ENCODE peak calls at places on chromosomes 2 and 18, in five cellular contexts. P is mesenchymal stem cell, B is fibroblast of lung, N is heart right ventricle, U is fibroblast of the aortic adventitia. W is an unnamed sample.

GRCh38 chr18:3027301-3027700 is 14.4 kb upstream of the LPIN2 start:
- DNase-seq in P (no peak), B (no peak), N (no peak), U (peak; percentile 33), W (no peak)

GRCh38 chr2:203592470-203592869 is 57.4 kb upstream of the RAPH1 start:
- DNase-seq in P (no peak), B (no peak), N (no peak), U (no peak), W (no peak)

GRCh38 chr2:217800433-217801114 is 202.2 kb downstream of the TNS1 start:
- DNase-seq in P (no peak), B (no peak), N (no peak), U (no peak), W (no peak)

GRCh38 chr2:194291104-194291503 is 1365.9 kb upstream of the SLC39A10 start:
- DNase-seq in P (no peak), B (no peak), N (no peak), U (no peak), W (no peak)

GRCh38 chr2:216279459-216279858 is 92.8 kb downstream of the MARCHF4 start:
- DNase-seq in P (peak; percentile 33), B (peak; percentile 31), N (no peak), U (peak; percentile 87), W (no peak)

GRCh38 chr2:230220347-230220969 is 674 bp upstream of the SP110 start:
- DNase-seq in P (no peak), B (no peak), N (no peak), U (no peak), W (no peak)

GRCh38 chr18:65363911-65364632 is 386.7 kb upstream of the CDH7 start:
- DNase-seq in P (peak; percentile 21), B (no peak), N (no peak), U (no peak), W (no peak)

GRCh38 chr2:71938659-71939587 is 208.7 kb downstream of the CYP26B1 start:
- DNase-seq in P (no peak), B (no peak), N (no peak), U (no peak), W (peak; percentile 79)

GRCh38 chr2:50885948-50886347 is 146.0 kb downstream of the NRXN1 start:
- DNase-seq in P (no peak), B (no peak), N (no peak), U (no peak), W (no peak)

GRCh38 chr18:64116806-64117205 is 32.1 kb downstream of the LINC00305 start:
- DNase-seq in P (no peak), B (no peak), N (no peak), U (no peak), W (no peak)

GRCh38 chr2:20052872-20053281 is 1.4 kb upstream of the LAPTM4A start:
- DNase-seq in P (peak; percentile 78), B (peak; percentile 92), N (peak; percentile 35), U (peak; percentile 92), W (no peak)

GRCh38 chr18:70469916-70470315 is 181.1 kb downstream of the SOCS6 start:
- DNase-seq in P (no peak), B (no peak), N (no peak), U (no peak), W (no peak)

GRCh38 chr2:240348522-240348921 is 86.9 kb upstream of the GPC1 start:
- DNase-seq in P (no peak), B (no peak), N (no peak), U (no peak), W (no peak)

GRCh38 chr2:4995466-4995865 is 696.7 kb upstream of the SOX11 start:
- DNase-seq in P (no peak), B (no peak), N (no peak), U (no peak), W (no peak)

GRCh38 chr2:229163893-229164292 is 107.2 kb downstream of the PID1 start:
- DNase-seq in P (no peak), B (no peak), N (no peak), U (no peak), W (no peak)

GRCh38 chr2:75403991-75404428 is 156.7 kb downstream of the EVA1A start:
- DNase-seq in P (peak; percentile 67), B (peak; percentile 66), N (no peak), U (peak; percentile 72), W (no peak)

GRCh38 chr2:68768461-68768860 is 33.9 kb downstream of the ARHGAP25 start:
- DNase-seq in P (no peak), B (no peak), N (no peak), U (no peak), W (no peak)

GRCh38 chr2:68771211-68771721 is 36.7 kb downstream of the ARHGAP25 start:
- DNase-seq in P (peak; percentile 78), B (peak; percentile 47), N (no peak), U (peak; percentile 10), W (no peak)

GRCh38 chr2:68770271-68771111 is 35.9 kb downstream of the ARHGAP25 start:
- DNase-seq in P (peak; percentile 24), B (no peak), N (no peak), U (no peak), W (no peak)

GRCh38 chr2:68768951-68769350 is 34.3 kb downstream of the ARHGAP25 start:
- DNase-seq in P (no peak), B (no peak), N (no peak), U (no peak), W (no peak)

DNA sequence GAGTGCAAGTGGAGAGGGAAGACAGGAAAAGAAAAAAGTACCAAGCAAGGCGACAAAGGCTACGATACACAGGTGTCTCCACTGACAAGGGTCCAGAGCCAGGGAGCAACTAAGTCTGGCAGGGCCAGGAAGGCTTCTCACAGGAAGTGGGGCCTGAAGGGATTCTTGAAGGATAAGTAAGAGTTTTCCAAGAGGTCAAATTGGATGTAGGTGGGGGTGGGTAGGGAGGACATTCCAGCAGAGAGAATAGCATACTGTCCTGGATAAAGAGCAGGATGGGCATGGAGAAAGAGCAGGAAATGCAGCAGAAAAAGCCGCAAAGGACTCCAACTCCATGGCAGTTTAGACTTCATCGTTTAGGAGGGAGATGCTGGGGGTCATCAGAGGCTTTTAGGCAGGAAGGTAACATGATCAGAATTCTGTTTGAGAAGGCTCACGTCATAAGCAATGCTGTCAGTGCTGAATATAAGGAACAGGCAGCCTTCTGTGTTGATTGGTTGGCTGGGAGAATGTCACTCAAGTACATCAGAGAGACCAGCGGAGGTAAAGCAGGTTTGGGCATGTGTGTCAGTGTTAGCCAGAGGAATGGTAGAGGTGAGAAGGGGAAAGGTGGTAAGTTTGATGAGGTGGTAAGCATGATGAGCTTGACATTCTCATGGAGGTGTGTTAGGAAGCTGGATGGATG is 35.1 kb downstream of the ARHGAP25 start:
- DNase-seq in P (peak; percentile 48), B (no peak), N (no peak), U (no peak), W (no peak)
- H3K4me3 ChIP-seq in P (no peak overlapping the region), B (no peak overlapping the region), N (no peak overlapping the region), U (no peak overlapping the region), W (no peak overlapping the region)

DNA sequence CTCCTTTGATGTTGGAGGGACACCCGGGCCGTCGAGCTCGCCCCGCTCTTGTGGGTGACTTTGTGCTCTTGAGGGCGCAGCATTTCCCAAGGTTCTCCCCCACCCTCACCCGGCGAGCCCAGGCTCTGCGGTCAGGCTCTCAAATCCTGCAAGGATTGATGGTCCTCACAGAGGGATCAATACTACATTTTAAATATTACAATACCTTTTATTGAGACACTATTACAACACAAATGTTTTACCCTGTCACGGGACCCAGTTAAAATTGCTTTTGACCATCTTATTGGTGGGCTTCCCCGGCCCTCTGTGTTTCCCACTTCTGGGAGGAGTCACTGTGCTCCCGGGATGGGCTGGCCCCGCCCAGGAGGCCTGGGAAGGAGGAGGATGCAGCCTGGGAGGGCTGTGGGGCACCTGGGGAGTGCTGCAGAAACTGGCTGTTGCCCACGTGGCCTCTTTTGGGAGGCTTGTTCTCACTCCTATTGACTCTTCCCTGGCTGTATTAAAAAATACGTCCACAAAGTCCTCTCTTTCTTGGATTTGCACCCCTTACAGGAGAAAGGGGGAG is 222.7 kb downstream of the INSIG2 start:
- DNase-seq in P (no peak), B (peak; percentile 3), N (no peak), U (no peak), W (no peak)
- H3K4me3 ChIP-seq in P (peak overlapping the region; percentile 80), B (no peak overlapping the region), N (peak overlapping the region; percentile 44), U (no peak overlapping the region), W (peak overlapping the region; percentile 59)

DNA sequence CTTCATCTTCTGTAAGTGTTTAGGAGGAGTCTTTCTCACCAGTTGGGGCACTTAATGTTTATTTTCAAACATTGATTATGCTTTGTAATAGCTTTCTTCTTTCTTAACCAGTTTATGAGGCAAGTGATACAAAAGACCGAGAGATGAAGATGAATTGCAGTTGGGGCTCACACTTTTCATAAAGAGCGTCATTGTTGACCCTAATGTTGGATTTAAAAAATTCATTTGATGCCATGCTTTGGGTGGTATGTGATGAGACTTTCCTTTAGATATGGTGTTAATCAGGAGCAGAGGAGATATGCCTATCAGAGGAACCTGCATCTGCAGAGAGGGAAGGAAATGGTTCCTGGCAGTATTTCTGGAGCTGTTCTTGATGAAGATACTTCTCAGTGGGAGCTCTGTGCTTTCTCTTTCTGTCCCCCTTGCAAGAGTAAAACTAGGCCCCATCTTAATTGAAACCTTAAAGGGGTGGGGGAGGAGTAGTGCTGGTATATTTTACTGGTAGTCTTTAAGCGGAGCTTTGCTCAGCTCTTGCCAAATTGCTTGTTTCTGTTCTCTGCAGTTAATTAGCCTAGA is 2.3 kb downstream of the EML4 start:
- DNase-seq in P (peak; percentile 40), B (no peak), N (no peak), U (peak; percentile 47), W (no peak)
- H3K4me3 ChIP-seq in P (peak overlapping the region; percentile 94), B (peak overlapping the region; percentile 71), N (no peak overlapping the region), U (peak overlapping the region; percentile 84), W (peak overlapping the region; percentile 10)

GRCh38 chr2:196275646-196276352 is 104.4 kb upstream of the STK17B start:
- DNase-seq in P (peak; percentile 88), B (peak; percentile 36), N (no peak), U (peak; percentile 46), W (no peak)

GRCh38 chr2:196277002-196277401 is 105.6 kb upstream of the STK17B start:
- DNase-seq in P (peak; percentile 59), B (peak; percentile 71), N (no peak), U (peak; percentile 72), W (no peak)

GRCh38 chr2:196276421-196276820 is 105.0 kb upstream of the STK17B start:
- DNase-seq in P (no peak), B (no peak), N (no peak), U (no peak), W (no peak)

GRCh38 chr2:196271786-196272185 is 100.4 kb upstream of the STK17B start:
- DNase-seq in P (no peak), B (no peak), N (no peak), U (no peak), W (no peak)

GRCh38 chr2:196274387-196274809 is 103.0 kb upstream of the STK17B start:
- DNase-seq in P (peak; percentile 67), B (peak; percentile 49), N (no peak), U (peak; percentile 48), W (no peak)
- H3K4me3 ChIP-seq in P (no peak overlapping the region), B (no peak overlapping the region), N (no peak overlapping the region), U (no peak overlapping the region), W (no peak overlapping the region)